ENCODE peak calls at places on chromosomes 1 and 21, in eight cellular contexts. V is SK-N-SH, O is endothelial cell of umbilical vein, K is A549, F is HCT116, B is HepG2, H is K562, X is NB4. J is an unnamed sample.

GRCh38 chr1:121544500-121544899 is 359.7 kb downstream of the SRGAP2C start:
- DNase-seq in V (no peak), O (no peak), K (no peak), F (no peak), B (no peak), H (no peak), X (no peak), J (no peak)

GRCh38 chr1:37922767-37923550 is 23.9 kb downstream of the INPP5B start:
- DNase-seq in V (no peak), O (no peak), K (no peak), F (no peak), B (no peak), H (peak; percentile 87), X (peak; percentile 98), J (no peak)

GRCh38 chr1:230185076-230186001 is 118.3 kb downstream of the GALNT2 start:
- DNase-seq in V (no peak), O (no peak), K (peak; percentile 17), F (no peak), B (no peak), H (no peak), X (no peak), J (no peak)

GRCh38 chr1:25556791-25557476 is 13.5 kb downstream of the LDLRAP1 start:
- DNase-seq in V (no peak), O (no peak), K (peak; percentile 14), F (no peak), B (no peak), H (no peak), X (peak; percentile 63), J (no peak)

GRCh38 chr1:165641276-165641987 is 10.4 kb downstream of the MGST3 start:
- DNase-seq in V (no peak), O (peak; percentile 44), K (no peak), F (no peak), B (no peak), H (no peak), X (no peak), J (no peak)

GRCh38 chr1:172266528-172267174 is 153.8 kb upstream of the C1orf105 start:
- DNase-seq in V (no peak), O (no peak), K (no peak), F (no peak), B (no peak), H (no peak), X (no peak), J (no peak)

GRCh38 chr21:32844653-32845443 is 73.3 kb upstream of the PAXBP1 start:
- DNase-seq in V (no peak), O (no peak), K (peak; percentile 40), F (peak; percentile 21), B (no peak), H (no peak), X (peak; percentile 83), J (no peak)

GRCh38 chr21:45464309-45464708 is 59.3 kb downstream of the COL18A1 start:
- DNase-seq in V (no peak), O (no peak), K (no peak), F (no peak), B (no peak), H (no peak), X (no peak), J (no peak)

GRCh38 chr1:41537788-41538351 is 53.4 kb upstream of the EDN2 start:
- DNase-seq in V (no peak), O (peak; percentile 82), K (peak; percentile 5), F (no peak), B (no peak), H (no peak), X (no peak), J (no peak)

GRCh38 chr1:70509996-70510876 is 99.2 kb downstream of the CTH start:
- DNase-seq in V (peak; percentile 53), O (peak; percentile 71), K (peak; percentile 66), F (peak; percentile 59), B (peak; percentile 50), H (peak; percentile 64), X (peak; percentile 86), J (no peak)

GRCh38 chr1:43952731-43953350 is 6.1 kb downstream of the IPO13 start:
- DNase-seq in V (no peak), O (no peak), K (no peak), F (no peak), B (no peak), H (no peak), X (no peak), J (peak; percentile 66)

GRCh38 chr1:56446531-56447098 is 132.7 kb downstream of the PLPP3 start:
- DNase-seq in V (no peak), O (no peak), K (no peak), F (no peak), B (no peak), H (no peak), X (no peak), J (no peak)

GRCh38 chr1:9871021-9871420 is 39.0 kb downstream of the CTNNBIP1 start:
- DNase-seq in V (no peak), O (no peak), K (no peak), F (no peak), B (no peak), H (no peak), X (no peak), J (no peak)

GRCh38 chr1:120179420-120180348 is 3.4 kb upstream of the SEC22B start:
- DNase-seq in V (peak; percentile 5), O (peak; percentile 55), K (no peak), F (no peak), B (no peak), H (peak; percentile 5), X (no peak), J (peak; percentile 39)

GRCh38 chr1:7941437-7941793 is 776 bp upstream of the TNFRSF9 start:
- DNase-seq in V (no peak), O (no peak), K (no peak), F (no peak), B (no peak), H (no peak), X (no peak), J (no peak)

GRCh38 chr21:34836933-34837505 is 168.2 kb downstream of the CLIC6 start:
- DNase-seq in V (no peak), O (no peak), K (no peak), F (no peak), B (no peak), H (no peak), X (no peak), J (no peak)

GRCh38 chr1:6858586-6858985 is 73.3 kb downstream of the CAMTA1 start:
- DNase-seq in V (no peak), O (no peak), K (no peak), F (no peak), B (no peak), H (no peak), X (no peak), J (no peak)

GRCh38 chr1:156853761-156854160 is 5.2 kb downstream of the INSRR start:
- DNase-seq in V (no peak), O (no peak), K (no peak), F (no peak), B (no peak), H (no peak), X (no peak), J (no peak)

GRCh38 chr1:114173704-114174103 is 20.0 kb upstream of the SYT6 start:
- DNase-seq in V (no peak), O (no peak), K (no peak), F (no peak), B (no peak), H (no peak), X (no peak), J (no peak)

DNA sequence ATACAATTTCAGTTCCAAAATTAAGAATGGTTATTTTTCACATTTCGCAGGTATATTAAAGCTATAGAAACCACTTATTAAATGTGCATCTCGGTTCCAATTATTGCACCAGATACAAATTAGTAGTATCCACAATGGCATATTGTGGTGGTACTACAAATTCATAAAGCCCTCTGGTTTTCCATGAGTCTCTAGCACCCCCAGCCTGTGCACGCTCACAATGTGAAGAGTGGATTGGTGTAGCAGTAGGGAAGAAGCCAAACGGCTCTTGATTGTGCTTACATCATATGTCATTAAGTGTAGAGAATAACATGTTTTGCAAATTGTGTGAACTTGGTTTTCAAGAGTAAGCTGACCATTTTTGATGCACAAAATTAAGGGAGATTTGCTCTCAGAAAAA is 1.9 kb upstream of the BRINP3 start:
- DNase-seq in V (no peak), O (no peak), K (no peak), F (peak; percentile 8), B (no peak), H (no peak), X (no peak), J (no peak)
- TF ChIP-seq MAX in V (no peak), O (no peak), K (no peak), F (no peak), B (no peak), H (no peak), X (no peak), J (no peak)

GRCh38 chr1:28668956-28669719 is 554 bp downstream of the GMEB1 start:
- DNase-seq in V (no peak), O (peak; percentile 56), K (peak; percentile 38), F (peak; percentile 4), B (peak; percentile 33), H (peak; percentile 40), X (peak; percentile 57), J (peak; percentile 49)
- TF ChIP-seq MAX in V (peak; percentile 79), O (no peak), K (peak; percentile 60), F (no peak), B (peak; percentile 41), H (peak; percentile 75), X (no peak), J (peak; percentile 25)

GRCh38 chr1:80675469-80675868 is 1125.3 kb upstream of the ADGRL2 start:
- DNase-seq in V (no peak), O (no peak), K (no peak), F (no peak), B (no peak), H (no peak), X (no peak), J (no peak)
- TF ChIP-seq MAX in V (no peak), O (no peak), K (no peak), F (no peak), B (no peak), H (no peak), X (no peak), J (no peak)

DNA sequence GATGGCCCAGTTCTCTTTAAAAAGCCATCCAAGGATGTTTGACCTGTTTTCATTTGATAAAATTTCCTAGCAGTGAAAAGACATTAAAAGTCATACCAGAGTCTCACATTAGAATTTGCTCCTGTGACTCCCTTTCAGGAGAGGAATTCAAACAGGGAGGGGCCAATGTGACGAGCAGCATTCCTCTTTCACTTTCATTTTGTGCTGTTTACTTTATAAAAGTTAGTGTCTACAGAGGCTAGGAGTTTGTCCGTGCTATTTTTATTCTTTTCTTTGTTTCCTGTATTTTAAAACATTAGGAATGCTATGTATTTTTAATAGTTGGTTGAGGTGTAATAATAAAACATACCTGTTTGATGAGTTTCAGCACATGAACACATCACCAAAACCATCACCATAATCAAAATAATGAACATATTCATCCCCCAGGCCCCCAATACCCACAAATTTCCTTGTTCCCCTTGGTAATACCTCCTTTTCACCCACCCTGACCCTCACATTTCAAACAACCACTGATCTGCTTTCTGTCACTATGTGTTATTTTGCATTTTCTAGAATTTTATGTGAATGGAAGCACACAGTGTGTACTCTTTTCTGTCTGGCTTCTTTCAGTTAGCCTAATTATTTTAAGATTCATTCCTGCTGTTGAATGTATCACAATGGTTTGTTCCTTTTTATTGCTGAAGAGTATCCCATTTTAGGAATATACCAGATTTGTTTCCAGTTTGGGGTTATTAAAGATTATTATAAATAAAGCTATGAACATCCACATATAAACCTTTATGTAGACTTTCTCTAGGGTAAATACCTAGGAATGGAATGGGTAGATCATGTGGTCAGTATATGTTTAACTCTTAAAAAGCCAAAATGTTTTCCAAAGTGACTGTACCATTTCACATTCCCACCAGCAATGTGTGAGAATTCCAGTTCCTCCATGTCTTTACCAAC is 129.5 kb downstream of the TENT5C start:
- DNase-seq in V (no peak), O (peak; percentile 65), K (peak; percentile 8), F (no peak), B (peak; percentile 10), H (peak; percentile 76), X (peak; percentile 54), J (no peak)
- TF ChIP-seq MAX in V (no peak), O (no peak), K (no peak), F (no peak), B (no peak), H (no peak), X (no peak), J (no peak)

GRCh38 chr1:243268284-243268653 is 12.4 kb downstream of the SDCCAG8 start:
- DNase-seq in V (no peak), O (peak; percentile 92), K (peak; percentile 58), F (peak; percentile 84), B (no peak), H (no peak), X (no peak), J (no peak)
- TF ChIP-seq MAX in V (no peak), O (no peak), K (no peak), F (no peak), B (no peak), H (no peak), X (no peak), J (no peak)